ENCODE peak calls at places on chromosome 14, in eight cellular contexts. G is A549, U is transverse colon, D is stomach, L is upper lobe of left lung, F is tibial nerve, Y is ovary, S is HepG2. O is an unnamed sample. For H3K4me1, the result is how much of the 10 kb centered on the place peaks cover.

GRCh38 chr14:72291908-72292688 is 359.9 kb downstream of the RGS6 start:
- DNase-seq in G (peak), U (no peak), D (no peak), L (no peak), F (no peak), Y (no peak), S (peak), O (no peak)

GRCh38 chr14:54814076-54814475 is 88.5 kb downstream of the GCH1 start:
- DNase-seq in G (peak), U (no peak), D (no peak), L (no peak), F (no peak), Y (no peak), S (no peak), O (no peak)

GRCh38 chr14:94054936-94055335 is 26.1 kb downstream of the DDX24 start:
- DNase-seq in G (no peak), U (no peak), D (no peak), L (no peak), F (no peak), Y (peak), S (no peak), O (peak)

GRCh38 chr14:49980027-49980426 is 87.1 kb downstream of the ARF6 start:
- DNase-seq in G (no peak), U (no peak), D (no peak), L (no peak), F (no peak), Y (no peak), S (no peak), O (no peak)

GRCh38 chr14:29536886-29537511 is 390.6 kb downstream of the PRKD1 start:
- DNase-seq in G (peak), U (no peak), D (no peak), L (no peak), F (no peak), Y (no peak), S (peak), O (no peak)

GRCh38 chr14:104315625-104316024 is 177.2 kb downstream of the KIF26A start:
- DNase-seq in G (no peak), U (no peak), D (peak), L (peak), F (no peak), Y (no peak), S (no peak), O (no peak)

GRCh38 chr14:78222746-78223145 is 52.6 kb downstream of the NRXN3 start:
- DNase-seq in G (no peak), U (no peak), D (no peak), L (no peak), F (no peak), Y (no peak), S (no peak), O (no peak)

GRCh38 chr14:98169170-98169587 is 1102.8 kb downstream of the BCL11B start:
- DNase-seq in G (no peak), U (no peak), D (no peak), L (no peak), F (no peak), Y (no peak), S (no peak), O (no peak)

GRCh38 chr14:53531151-53531550 is 378.0 kb upstream of the DDHD1 start:
- DNase-seq in G (no peak), U (no peak), D (no peak), L (no peak), F (no peak), Y (no peak), S (no peak), O (no peak)

GRCh38 chr14:67566908-67567307 is 33.2 kb downstream of the PIGH start:
- DNase-seq in G (no peak), U (no peak), D (no peak), L (no peak), F (no peak), Y (peak), S (no peak), O (peak)

GRCh38 chr14:38197001-38197760 is 10.5 kb upstream of the SSTR1 start:
- DNase-seq in G (no peak), U (no peak), D (no peak), L (no peak), F (no peak), Y (no peak), S (no peak), O (no peak)

GRCh38 chr14:70921669-70922068 is 14.4 kb downstream of the PCNX1 start:
- DNase-seq in G (no peak), U (no peak), D (no peak), L (no peak), F (no peak), Y (no peak), S (no peak), O (no peak)

GRCh38 chr14:55071051-55071450 is 19.6 kb downstream of the MAPK1IP1L start:
- DNase-seq in G (no peak), U (no peak), D (no peak), L (no peak), F (no peak), Y (no peak), S (no peak), O (no peak)

GRCh38 chr14:46651526-46652144 is at the start of gene RPL10L:
- DNase-seq in G (peak), U (no peak), D (no peak), L (no peak), F (no peak), Y (no peak), S (no peak), O (peak)

GRCh38 chr14:94906577-94906976 is 136.7 kb upstream of the GSC start:
- DNase-seq in G (no peak), U (no peak), D (no peak), L (no peak), F (no peak), Y (no peak), S (no peak), O (no peak)

GRCh38 chr14:34649344-34649743 is 19.4 kb upstream of the SNX6 start:
- DNase-seq in G (peak), U (no peak), D (no peak), L (no peak), F (no peak), Y (no peak), S (no peak), O (no peak)

GRCh38 chr14:53807580-53807979 is 149.0 kb downstream of the BMP4 start:
- DNase-seq in G (peak), U (no peak), D (no peak), L (no peak), F (no peak), Y (no peak), S (peak), O (no peak)

GRCh38 chr14:20632831-20633771 is 8.4 kb downstream of the OR6S1 start:
- DNase-seq in G (peak), U (peak), D (peak), L (no peak), F (no peak), Y (peak), S (peak), O (no peak)

DNA sequence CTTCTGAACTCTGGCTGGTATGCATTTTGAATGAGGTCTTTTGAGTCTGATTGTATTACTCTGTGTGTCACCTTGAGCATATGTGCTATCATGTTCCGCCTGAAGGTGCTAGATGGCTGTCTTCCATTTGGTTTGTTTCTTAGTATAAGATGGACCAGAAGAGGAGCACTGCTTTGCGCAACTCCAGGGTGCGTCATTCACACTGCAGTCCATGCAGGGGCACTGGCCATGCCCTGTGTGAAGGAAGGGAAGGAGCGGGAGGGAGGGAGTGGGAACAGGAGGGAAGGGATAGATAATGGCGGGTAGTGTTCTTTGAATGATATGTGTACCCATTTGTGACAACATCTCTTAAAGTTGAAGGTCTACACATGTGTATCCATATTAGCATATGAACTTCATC is 8.2 kb downstream of the ZFHX2 start:
- DNase-seq in G (no peak), U (no peak), D (no peak), L (no peak), F (no peak), Y (no peak), S (no peak), O (no peak)
- H3K4me1 ChIP-seq in G (under half), U (under half), D (under half), L (under half), F (under half), Y (under half), S (under half), O (under half)

GRCh38 chr14:43793579-43793978 is 713.5 kb downstream of the FSCB start:
- DNase-seq in G (no peak), U (no peak), D (no peak), L (no peak), F (no peak), Y (no peak), S (peak), O (no peak)
- TF ChIP-seq EP300 in G (no peak), U (no peak), D (no peak), L (no peak), F (no peak), Y (no peak), S (no peak), O (no peak)

DNA sequence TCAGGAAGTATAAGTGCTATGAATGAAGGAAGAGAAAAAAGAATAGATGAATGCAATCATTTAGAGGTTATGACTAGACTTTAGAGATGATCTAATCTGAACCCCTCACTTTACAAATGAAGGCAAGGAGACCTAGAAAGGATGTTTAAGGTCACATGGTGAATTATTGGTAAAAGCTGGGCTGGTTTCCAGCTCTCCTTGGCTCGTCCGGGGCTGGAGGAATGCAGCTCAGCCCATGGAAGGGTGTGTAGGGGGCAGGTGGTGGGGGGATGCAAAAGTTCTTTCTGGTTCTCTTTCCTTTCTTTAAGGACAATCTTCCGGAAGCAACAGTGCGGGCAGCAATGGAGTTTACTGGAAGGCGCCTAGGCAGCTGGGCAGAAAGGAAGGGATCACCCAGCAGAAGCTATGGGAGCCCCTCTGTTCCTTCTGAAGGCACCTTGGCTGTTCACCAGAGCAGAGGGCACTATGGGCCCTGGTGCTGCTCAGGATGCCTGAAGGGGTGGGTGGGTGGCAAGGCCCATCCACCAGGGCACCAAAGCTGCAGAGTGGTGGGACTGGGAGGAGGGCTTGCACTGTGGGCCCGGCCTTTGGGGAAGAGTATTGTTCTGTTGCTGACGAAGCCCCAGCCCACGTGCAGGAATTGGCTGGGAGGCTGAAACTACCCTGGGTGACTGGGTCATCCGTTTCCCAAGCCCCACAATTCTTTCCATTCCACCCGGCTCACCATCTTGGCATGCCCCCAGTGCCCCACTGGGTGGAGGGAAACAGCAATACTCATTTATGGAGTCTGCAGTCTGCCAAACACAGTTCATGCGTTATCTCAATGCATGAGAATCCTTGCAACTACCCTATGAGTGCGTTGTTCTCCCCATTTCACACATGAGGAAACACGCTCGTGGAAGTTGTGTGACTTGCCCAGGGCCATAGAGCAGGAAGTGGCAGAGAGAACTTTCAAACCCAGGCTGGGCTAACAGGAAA is 78.2 kb downstream of the IRF2BPL start:
- DNase-seq in G (no peak), U (no peak), D (no peak), L (no peak), F (no peak), Y (no peak), S (no peak), O (no peak)
- H3K4me1 ChIP-seq in G (half or more), U (under half), D (half or more), L (half or more), F (half or more), Y (under half), S (half or more), O (half or more)

GRCh38 chr14:92906823-92907222 is 16.1 kb upstream of the CHGA start:
- DNase-seq in G (no peak), U (no peak), D (no peak), L (no peak), F (no peak), Y (no peak), S (peak), O (no peak)
- TF ChIP-seq EP300 in G (no peak), U (no peak), D (no peak), L (no peak), F (no peak), Y (no peak), S (no peak), O (no peak)

GRCh38 chr14:32601908-32602307 is 272.8 kb downstream of the AKAP6 start:
- DNase-seq in G (no peak), U (no peak), D (no peak), L (no peak), F (no peak), Y (no peak), S (no peak), O (no peak)
- H3K4me1 ChIP-seq in G (under half), U (under half), D (under half), L (under half), F (under half), Y (under half), S (under half), O (under half)

DNA sequence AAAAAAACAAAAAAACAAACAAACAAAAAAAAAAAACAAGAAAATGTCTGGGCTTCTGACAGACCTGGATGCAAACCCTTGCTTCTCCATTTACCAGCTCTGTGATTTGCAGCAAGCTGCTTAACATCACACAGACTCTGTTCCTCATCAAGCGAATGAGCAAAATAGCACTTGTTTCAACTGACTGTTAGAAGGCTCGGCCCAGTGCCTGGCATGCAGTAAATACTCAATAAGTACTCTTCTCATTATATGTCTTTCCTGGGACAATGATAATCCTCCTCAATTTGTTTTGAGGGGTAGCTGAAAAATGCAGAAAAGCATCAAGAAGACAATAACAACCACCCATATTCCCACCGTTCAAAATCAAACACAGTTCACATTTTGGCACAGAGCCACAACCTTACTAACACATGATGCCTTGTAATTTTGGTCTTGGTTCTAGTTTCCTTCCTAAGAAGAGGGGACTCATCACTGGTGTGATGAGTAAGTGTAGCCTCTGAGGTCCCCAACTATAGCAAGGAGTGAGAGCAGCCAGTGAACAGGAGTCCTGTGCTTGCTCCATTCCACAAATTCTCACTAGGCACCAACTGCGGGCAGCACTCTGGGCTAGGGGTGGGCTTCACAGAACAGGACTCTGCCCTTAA is 60.4 kb downstream of the TTC7B start:
- DNase-seq in G (no peak), U (no peak), D (no peak), L (no peak), F (no peak), Y (no peak), S (no peak), O (peak)
- TF ChIP-seq EP300 in G (no peak), U (no peak), D (no peak), L (no peak), F (no peak), Y (no peak), S (no peak), O (no peak)

GRCh38 chr14:85533821-85534271 is 3.9 kb downstream of the FLRT2 start:
- DNase-seq in G (no peak), U (no peak), D (no peak), L (no peak), F (no peak), Y (peak), S (no peak), O (no peak)

GRCh38 chr14:85535316-85535715 is 5.4 kb downstream of the FLRT2 start:
- DNase-seq in G (no peak), U (no peak), D (no peak), L (no peak), F (no peak), Y (no peak), S (no peak), O (no peak)

GRCh38 chr14:85534914-85535313 is 5.0 kb downstream of the FLRT2 start:
- DNase-seq in G (no peak), U (no peak), D (no peak), L (no peak), F (no peak), Y (no peak), S (no peak), O (no peak)

GRCh38 chr14:85532981-85533820 is 3.3 kb downstream of the FLRT2 start:
- DNase-seq in G (peak), U (no peak), D (peak), L (no peak), F (peak), Y (peak), S (no peak), O (peak)

GRCh38 chr14:85534435-85534834 is 4.5 kb downstream of the FLRT2 start:
- DNase-seq in G (no peak), U (no peak), D (no peak), L (no peak), F (no peak), Y (peak), S (no peak), O (no peak)
- H3K4me1 ChIP-seq in G (under half), U (under half), D (under half), L (under half), F (half or more), Y (under half), S (under half), O (half or more)

O was measured in suprapubic skin.